ENCODE peak calls at places on chromosomes 1 and 21, in ten cellular contexts. One of them, this sample, is unnamed.

GRCh38 chr1:240242601-240243144 is 151.0 kb downstream of the FMN2 start:
- DNase-seq in fibroblast of lung: peak; percentile 50
- DNase-seq in SK-MEL-5: peak; percentile 10
- DNase-seq in stimulated activated CD4-positive, alpha-beta T cell treated with anti-CD3 and anti-CD28 coated beads, Interleukin-4, amount 100 ng/mL, for 24 hours: no peak
- DNase-seq in psoas muscle: no peak
- DNase-seq in Caki2: no peak
- DNase-seq in NCI-H510A treated with DMSO at 0.1 percent for 48 hours: no peak
- DNase-seq in activated CD8-positive, alpha-beta memory T cell treated with anti-CD3 and anti-CD28 coated beads, Interleukin-2, amount 50 U/mL, for 48 hours: no peak
- DNase-seq in activated naive CD8-positive, alpha-beta T cell treated with anti-CD3 and anti-CD28 coated beads, Interleukin-2, amount 50 U/mL, for 24 hours: no peak
- DNase-seq in kidney tubule cell: no peak
- DNase-seq in this sample: peak; percentile 25

GRCh38 chr21:40605094-40605493 is 241.9 kb downstream of the DSCAM start:
- DNase-seq in fibroblast of lung: no peak
- DNase-seq in SK-MEL-5: no peak
- DNase-seq in stimulated activated CD4-positive, alpha-beta T cell treated with anti-CD3 and anti-CD28 coated beads, Interleukin-4, amount 100 ng/mL, for 24 hours: no peak
- DNase-seq in psoas muscle: no peak
- DNase-seq in Caki2: no peak
- DNase-seq in NCI-H510A treated with DMSO at 0.1 percent for 48 hours: no peak
- DNase-seq in activated CD8-positive, alpha-beta memory T cell treated with anti-CD3 and anti-CD28 coated beads, Interleukin-2, amount 50 U/mL, for 48 hours: no peak
- DNase-seq in activated naive CD8-positive, alpha-beta T cell treated with anti-CD3 and anti-CD28 coated beads, Interleukin-2, amount 50 U/mL, for 24 hours: no peak
- DNase-seq in kidney tubule cell: no peak
- DNase-seq in this sample: no peak

GRCh38 chr1:161367684-161368398 is at the start of gene CFAP126:
- DNase-seq in fibroblast of lung: peak; percentile 62
- DNase-seq in SK-MEL-5: peak; percentile 90
- DNase-seq in stimulated activated CD4-positive, alpha-beta T cell treated with anti-CD3 and anti-CD28 coated beads, Interleukin-4, amount 100 ng/mL, for 24 hours: peak; percentile 31
- DNase-seq in psoas muscle: peak; percentile 65
- DNase-seq in Caki2: peak; percentile 78
- DNase-seq in NCI-H510A treated with DMSO at 0.1 percent for 48 hours: peak; percentile 52
- DNase-seq in activated CD8-positive, alpha-beta memory T cell treated with anti-CD3 and anti-CD28 coated beads, Interleukin-2, amount 50 U/mL, for 48 hours: no peak
- DNase-seq in activated naive CD8-positive, alpha-beta T cell treated with anti-CD3 and anti-CD28 coated beads, Interleukin-2, amount 50 U/mL, for 24 hours: no peak
- DNase-seq in kidney tubule cell: peak; percentile 88
- DNase-seq in this sample: peak; percentile 27

GRCh38 chr1:168555521-168556046 is 11.8 kb upstream of the XCL2 start:
- DNase-seq in fibroblast of lung: no peak
- DNase-seq in SK-MEL-5: no peak
- DNase-seq in stimulated activated CD4-positive, alpha-beta T cell treated with anti-CD3 and anti-CD28 coated beads, Interleukin-4, amount 100 ng/mL, for 24 hours: no peak
- DNase-seq in psoas muscle: no peak
- DNase-seq in Caki2: no peak
- DNase-seq in NCI-H510A treated with DMSO at 0.1 percent for 48 hours: no peak
- DNase-seq in activated CD8-positive, alpha-beta memory T cell treated with anti-CD3 and anti-CD28 coated beads, Interleukin-2, amount 50 U/mL, for 48 hours: no peak
- DNase-seq in activated naive CD8-positive, alpha-beta T cell treated with anti-CD3 and anti-CD28 coated beads, Interleukin-2, amount 50 U/mL, for 24 hours: no peak
- DNase-seq in kidney tubule cell: no peak
- DNase-seq in this sample: no peak

GRCh38 chr1:2543543-2544092 is 12.6 kb upstream of the TNFRSF14 start:
- DNase-seq in fibroblast of lung: peak; percentile 37
- DNase-seq in SK-MEL-5: no peak
- DNase-seq in stimulated activated CD4-positive, alpha-beta T cell treated with anti-CD3 and anti-CD28 coated beads, Interleukin-4, amount 100 ng/mL, for 24 hours: no peak
- DNase-seq in psoas muscle: no peak
- DNase-seq in Caki2: no peak
- DNase-seq in NCI-H510A treated with DMSO at 0.1 percent for 48 hours: peak; percentile 51
- DNase-seq in activated CD8-positive, alpha-beta memory T cell treated with anti-CD3 and anti-CD28 coated beads, Interleukin-2, amount 50 U/mL, for 48 hours: no peak
- DNase-seq in activated naive CD8-positive, alpha-beta T cell treated with anti-CD3 and anti-CD28 coated beads, Interleukin-2, amount 50 U/mL, for 24 hours: no peak
- DNase-seq in kidney tubule cell: no peak
- DNase-seq in this sample: peak; percentile 74

GRCh38 chr21:44567481-44568171 is 5.9 kb upstream of the KRTAP10-4 start:
- DNase-seq in fibroblast of lung: no peak
- DNase-seq in SK-MEL-5: no peak
- DNase-seq in stimulated activated CD4-positive, alpha-beta T cell treated with anti-CD3 and anti-CD28 coated beads, Interleukin-4, amount 100 ng/mL, for 24 hours: no peak
- DNase-seq in psoas muscle: no peak
- DNase-seq in Caki2: no peak
- DNase-seq in NCI-H510A treated with DMSO at 0.1 percent for 48 hours: no peak
- DNase-seq in activated CD8-positive, alpha-beta memory T cell treated with anti-CD3 and anti-CD28 coated beads, Interleukin-2, amount 50 U/mL, for 48 hours: no peak
- DNase-seq in activated naive CD8-positive, alpha-beta T cell treated with anti-CD3 and anti-CD28 coated beads, Interleukin-2, amount 50 U/mL, for 24 hours: no peak
- DNase-seq in kidney tubule cell: no peak
- DNase-seq in this sample: no peak

GRCh38 chr1:219544163-219544846 is 68.6 kb downstream of the ZC3H11B start:
- DNase-seq in fibroblast of lung: peak; percentile 18
- DNase-seq in SK-MEL-5: peak; percentile 16
- DNase-seq in stimulated activated CD4-positive, alpha-beta T cell treated with anti-CD3 and anti-CD28 coated beads, Interleukin-4, amount 100 ng/mL, for 24 hours: no peak
- DNase-seq in psoas muscle: no peak
- DNase-seq in Caki2: no peak
- DNase-seq in NCI-H510A treated with DMSO at 0.1 percent for 48 hours: no peak
- DNase-seq in activated CD8-positive, alpha-beta memory T cell treated with anti-CD3 and anti-CD28 coated beads, Interleukin-2, amount 50 U/mL, for 48 hours: no peak
- DNase-seq in activated naive CD8-positive, alpha-beta T cell treated with anti-CD3 and anti-CD28 coated beads, Interleukin-2, amount 50 U/mL, for 24 hours: no peak
- DNase-seq in kidney tubule cell: no peak
- DNase-seq in this sample: no peak

GRCh38 chr1:154431586-154432373 is 26.6 kb downstream of the IL6R start:
- DNase-seq in fibroblast of lung: peak; percentile 95
- DNase-seq in SK-MEL-5: peak; percentile 75
- DNase-seq in stimulated activated CD4-positive, alpha-beta T cell treated with anti-CD3 and anti-CD28 coated beads, Interleukin-4, amount 100 ng/mL, for 24 hours: peak; percentile 74
- DNase-seq in psoas muscle: peak; percentile 81
- DNase-seq in Caki2: peak; percentile 88
- DNase-seq in NCI-H510A treated with DMSO at 0.1 percent for 48 hours: no peak
- DNase-seq in activated CD8-positive, alpha-beta memory T cell treated with anti-CD3 and anti-CD28 coated beads, Interleukin-2, amount 50 U/mL, for 48 hours: no peak
- DNase-seq in activated naive CD8-positive, alpha-beta T cell treated with anti-CD3 and anti-CD28 coated beads, Interleukin-2, amount 50 U/mL, for 24 hours: peak; percentile 44
- DNase-seq in kidney tubule cell: peak; percentile 98
- DNase-seq in this sample: peak; percentile 74

GRCh38 chr1:16393255-16394177 is 26.5 kb downstream of the SZRD1 start:
- DNase-seq in fibroblast of lung: no peak
- DNase-seq in SK-MEL-5: no peak
- DNase-seq in stimulated activated CD4-positive, alpha-beta T cell treated with anti-CD3 and anti-CD28 coated beads, Interleukin-4, amount 100 ng/mL, for 24 hours: no peak
- DNase-seq in psoas muscle: peak; percentile 67
- DNase-seq in Caki2: no peak
- DNase-seq in NCI-H510A treated with DMSO at 0.1 percent for 48 hours: no peak
- DNase-seq in activated CD8-positive, alpha-beta memory T cell treated with anti-CD3 and anti-CD28 coated beads, Interleukin-2, amount 50 U/mL, for 48 hours: no peak
- DNase-seq in activated naive CD8-positive, alpha-beta T cell treated with anti-CD3 and anti-CD28 coated beads, Interleukin-2, amount 50 U/mL, for 24 hours: no peak
- DNase-seq in kidney tubule cell: no peak
- DNase-seq in this sample: no peak

GRCh38 chr1:170707959-170708666 is 44.2 kb downstream of the PRRX1 start:
- DNase-seq in fibroblast of lung: peak; percentile 95
- DNase-seq in SK-MEL-5: peak; percentile 32
- DNase-seq in stimulated activated CD4-positive, alpha-beta T cell treated with anti-CD3 and anti-CD28 coated beads, Interleukin-4, amount 100 ng/mL, for 24 hours: no peak
- DNase-seq in psoas muscle: no peak
- DNase-seq in Caki2: peak; percentile 75
- DNase-seq in NCI-H510A treated with DMSO at 0.1 percent for 48 hours: no peak
- DNase-seq in activated CD8-positive, alpha-beta memory T cell treated with anti-CD3 and anti-CD28 coated beads, Interleukin-2, amount 50 U/mL, for 48 hours: no peak
- DNase-seq in activated naive CD8-positive, alpha-beta T cell treated with anti-CD3 and anti-CD28 coated beads, Interleukin-2, amount 50 U/mL, for 24 hours: no peak
- DNase-seq in kidney tubule cell: peak; percentile 95
- DNase-seq in this sample: peak; percentile 9

GRCh38 chr1:46224966-46225365 is 21.8 kb downstream of the LURAP1 start:
- DNase-seq in fibroblast of lung: no peak
- DNase-seq in SK-MEL-5: no peak
- DNase-seq in stimulated activated CD4-positive, alpha-beta T cell treated with anti-CD3 and anti-CD28 coated beads, Interleukin-4, amount 100 ng/mL, for 24 hours: no peak
- DNase-seq in psoas muscle: no peak
- DNase-seq in Caki2: no peak
- DNase-seq in NCI-H510A treated with DMSO at 0.1 percent for 48 hours: no peak
- DNase-seq in activated CD8-positive, alpha-beta memory T cell treated with anti-CD3 and anti-CD28 coated beads, Interleukin-2, amount 50 U/mL, for 48 hours: no peak
- DNase-seq in activated naive CD8-positive, alpha-beta T cell treated with anti-CD3 and anti-CD28 coated beads, Interleukin-2, amount 50 U/mL, for 24 hours: no peak
- DNase-seq in kidney tubule cell: no peak
- DNase-seq in this sample: peak; percentile 65

GRCh38 chr1:238681021-238681420 is 705.3 kb upstream of the CHRM3 start:
- DNase-seq in fibroblast of lung: peak; percentile 63
- DNase-seq in SK-MEL-5: no peak
- DNase-seq in stimulated activated CD4-positive, alpha-beta T cell treated with anti-CD3 and anti-CD28 coated beads, Interleukin-4, amount 100 ng/mL, for 24 hours: no peak
- DNase-seq in psoas muscle: no peak
- DNase-seq in Caki2: no peak
- DNase-seq in NCI-H510A treated with DMSO at 0.1 percent for 48 hours: no peak
- DNase-seq in activated CD8-positive, alpha-beta memory T cell treated with anti-CD3 and anti-CD28 coated beads, Interleukin-2, amount 50 U/mL, for 48 hours: no peak
- DNase-seq in activated naive CD8-positive, alpha-beta T cell treated with anti-CD3 and anti-CD28 coated beads, Interleukin-2, amount 50 U/mL, for 24 hours: no peak
- DNase-seq in kidney tubule cell: no peak
- DNase-seq in this sample: no peak

GRCh38 chr21:38297193-38297592 is 40.4 kb downstream of the KCNJ15 start:
- DNase-seq in fibroblast of lung: peak; percentile 58
- DNase-seq in SK-MEL-5: no peak
- DNase-seq in stimulated activated CD4-positive, alpha-beta T cell treated with anti-CD3 and anti-CD28 coated beads, Interleukin-4, amount 100 ng/mL, for 24 hours: no peak
- DNase-seq in psoas muscle: no peak
- DNase-seq in Caki2: no peak
- DNase-seq in NCI-H510A treated with DMSO at 0.1 percent for 48 hours: peak; percentile 18
- DNase-seq in activated CD8-positive, alpha-beta memory T cell treated with anti-CD3 and anti-CD28 coated beads, Interleukin-2, amount 50 U/mL, for 48 hours: no peak
- DNase-seq in activated naive CD8-positive, alpha-beta T cell treated with anti-CD3 and anti-CD28 coated beads, Interleukin-2, amount 50 U/mL, for 24 hours: no peak
- DNase-seq in kidney tubule cell: no peak
- DNase-seq in this sample: peak; percentile 56

GRCh38 chr1:7408771-7409150 is 362.3 kb upstream of the VAMP3 start:
- DNase-seq in fibroblast of lung: no peak
- DNase-seq in SK-MEL-5: no peak
- DNase-seq in stimulated activated CD4-positive, alpha-beta T cell treated with anti-CD3 and anti-CD28 coated beads, Interleukin-4, amount 100 ng/mL, for 24 hours: no peak
- DNase-seq in psoas muscle: no peak
- DNase-seq in Caki2: no peak
- DNase-seq in NCI-H510A treated with DMSO at 0.1 percent for 48 hours: no peak
- DNase-seq in activated CD8-positive, alpha-beta memory T cell treated with anti-CD3 and anti-CD28 coated beads, Interleukin-2, amount 50 U/mL, for 48 hours: peak; percentile 30
- DNase-seq in activated naive CD8-positive, alpha-beta T cell treated with anti-CD3 and anti-CD28 coated beads, Interleukin-2, amount 50 U/mL, for 24 hours: no peak
- DNase-seq in kidney tubule cell: no peak
- DNase-seq in this sample: no peak

GRCh38 chr1:2555634-2556276 is 416 bp upstream of the TNFRSF14 start:
- DNase-seq in fibroblast of lung: peak; percentile 49
- DNase-seq in SK-MEL-5: peak; percentile 97
- DNase-seq in stimulated activated CD4-positive, alpha-beta T cell treated with anti-CD3 and anti-CD28 coated beads, Interleukin-4, amount 100 ng/mL, for 24 hours: peak; percentile 78
- DNase-seq in psoas muscle: peak; percentile 87
- DNase-seq in Caki2: no peak
- DNase-seq in NCI-H510A treated with DMSO at 0.1 percent for 48 hours: no peak
- DNase-seq in activated CD8-positive, alpha-beta memory T cell treated with anti-CD3 and anti-CD28 coated beads, Interleukin-2, amount 50 U/mL, for 48 hours: peak; percentile 88
- DNase-seq in activated naive CD8-positive, alpha-beta T cell treated with anti-CD3 and anti-CD28 coated beads, Interleukin-2, amount 50 U/mL, for 24 hours: peak; percentile 86
- DNase-seq in kidney tubule cell: peak; percentile 52
- DNase-seq in this sample: no peak

GRCh38 chr1:18256318-18257235 is 149.0 kb downstream of the IGSF21 start:
- DNase-seq in fibroblast of lung: peak; percentile 2
- DNase-seq in SK-MEL-5: peak; percentile 8
- DNase-seq in stimulated activated CD4-positive, alpha-beta T cell treated with anti-CD3 and anti-CD28 coated beads, Interleukin-4, amount 100 ng/mL, for 24 hours: peak; percentile 6
- DNase-seq in psoas muscle: no peak
- DNase-seq in Caki2: peak; percentile 33
- DNase-seq in NCI-H510A treated with DMSO at 0.1 percent for 48 hours: no peak
- DNase-seq in activated CD8-positive, alpha-beta memory T cell treated with anti-CD3 and anti-CD28 coated beads, Interleukin-2, amount 50 U/mL, for 48 hours: peak; percentile 63
- DNase-seq in activated naive CD8-positive, alpha-beta T cell treated with anti-CD3 and anti-CD28 coated beads, Interleukin-2, amount 50 U/mL, for 24 hours: peak; percentile 26
- DNase-seq in kidney tubule cell: peak; percentile 41
- DNase-seq in this sample: peak; percentile 79

GRCh38 chr1:40315795-40316594 is 1.1 kb downstream of the COL9A2 start:
- DNase-seq in fibroblast of lung: no peak
- DNase-seq in SK-MEL-5: no peak
- DNase-seq in stimulated activated CD4-positive, alpha-beta T cell treated with anti-CD3 and anti-CD28 coated beads, Interleukin-4, amount 100 ng/mL, for 24 hours: peak; percentile 22
- DNase-seq in psoas muscle: no peak
- DNase-seq in Caki2: no peak
- DNase-seq in NCI-H510A treated with DMSO at 0.1 percent for 48 hours: peak; percentile 94
- DNase-seq in activated CD8-positive, alpha-beta memory T cell treated with anti-CD3 and anti-CD28 coated beads, Interleukin-2, amount 50 U/mL, for 48 hours: peak; percentile 73
- DNase-seq in activated naive CD8-positive, alpha-beta T cell treated with anti-CD3 and anti-CD28 coated beads, Interleukin-2, amount 50 U/mL, for 24 hours: peak; percentile 37
- DNase-seq in kidney tubule cell: no peak
- DNase-seq in this sample: peak; percentile 26

GRCh38 chr1:65075123-65075976 is 72.7 kb upstream of the AK4 start:
- DNase-seq in fibroblast of lung: peak; percentile 76
- DNase-seq in SK-MEL-5: peak; percentile 76
- DNase-seq in stimulated activated CD4-positive, alpha-beta T cell treated with anti-CD3 and anti-CD28 coated beads, Interleukin-4, amount 100 ng/mL, for 24 hours: peak; percentile 71
- DNase-seq in psoas muscle: no peak
- DNase-seq in Caki2: peak; percentile 39
- DNase-seq in NCI-H510A treated with DMSO at 0.1 percent for 48 hours: peak; percentile 87
- DNase-seq in activated CD8-positive, alpha-beta memory T cell treated with anti-CD3 and anti-CD28 coated beads, Interleukin-2, amount 50 U/mL, for 48 hours: peak; percentile 61
- DNase-seq in activated naive CD8-positive, alpha-beta T cell treated with anti-CD3 and anti-CD28 coated beads, Interleukin-2, amount 50 U/mL, for 24 hours: peak; percentile 59
- DNase-seq in kidney tubule cell: peak; percentile 64
- DNase-seq in this sample: peak; percentile 79

GRCh38 chr1:117127840-117128239 is 6.3 kb upstream of the TRIM45 start:
- DNase-seq in fibroblast of lung: no peak
- DNase-seq in SK-MEL-5: no peak
- DNase-seq in stimulated activated CD4-positive, alpha-beta T cell treated with anti-CD3 and anti-CD28 coated beads, Interleukin-4, amount 100 ng/mL, for 24 hours: no peak
- DNase-seq in psoas muscle: no peak
- DNase-seq in Caki2: no peak
- DNase-seq in NCI-H510A treated with DMSO at 0.1 percent for 48 hours: peak; percentile 70
- DNase-seq in activated CD8-positive, alpha-beta memory T cell treated with anti-CD3 and anti-CD28 coated beads, Interleukin-2, amount 50 U/mL, for 48 hours: no peak
- DNase-seq in activated naive CD8-positive, alpha-beta T cell treated with anti-CD3 and anti-CD28 coated beads, Interleukin-2, amount 50 U/mL, for 24 hours: no peak
- DNase-seq in kidney tubule cell: no peak
- DNase-seq in this sample: no peak

GRCh38 chr1:75174031-75174760 is 40.0 kb downstream of the LHX8 start:
- DNase-seq in fibroblast of lung: no peak
- DNase-seq in SK-MEL-5: no peak
- DNase-seq in stimulated activated CD4-positive, alpha-beta T cell treated with anti-CD3 and anti-CD28 coated beads, Interleukin-4, amount 100 ng/mL, for 24 hours: no peak
- DNase-seq in psoas muscle: no peak
- DNase-seq in Caki2: no peak
- DNase-seq in NCI-H510A treated with DMSO at 0.1 percent for 48 hours: no peak
- DNase-seq in activated CD8-positive, alpha-beta memory T cell treated with anti-CD3 and anti-CD28 coated beads, Interleukin-2, amount 50 U/mL, for 48 hours: no peak
- DNase-seq in activated naive CD8-positive, alpha-beta T cell treated with anti-CD3 and anti-CD28 coated beads, Interleukin-2, amount 50 U/mL, for 24 hours: no peak
- DNase-seq in kidney tubule cell: peak; percentile 10
- DNase-seq in this sample: no peak

GRCh38 chr1:17668638-17669175 is 86.4 kb upstream of the ACTL8 start:
- DNase-seq in fibroblast of lung: no peak
- DNase-seq in SK-MEL-5: no peak
- DNase-seq in stimulated activated CD4-positive, alpha-beta T cell treated with anti-CD3 and anti-CD28 coated beads, Interleukin-4, amount 100 ng/mL, for 24 hours: no peak
- DNase-seq in psoas muscle: no peak
- DNase-seq in Caki2: no peak
- DNase-seq in NCI-H510A treated with DMSO at 0.1 percent for 48 hours: no peak
- DNase-seq in activated CD8-positive, alpha-beta memory T cell treated with anti-CD3 and anti-CD28 coated beads, Interleukin-2, amount 50 U/mL, for 48 hours: no peak
- DNase-seq in activated naive CD8-positive, alpha-beta T cell treated with anti-CD3 and anti-CD28 coated beads, Interleukin-2, amount 50 U/mL, for 24 hours: no peak
- DNase-seq in kidney tubule cell: no peak
- DNase-seq in this sample: no peak

GRCh38 chr21:36847189-36847588 is 119.3 kb downstream of the HLCS start:
- DNase-seq in fibroblast of lung: peak; percentile 79
- DNase-seq in SK-MEL-5: peak; percentile 17
- DNase-seq in stimulated activated CD4-positive, alpha-beta T cell treated with anti-CD3 and anti-CD28 coated beads, Interleukin-4, amount 100 ng/mL, for 24 hours: no peak
- DNase-seq in psoas muscle: no peak
- DNase-seq in Caki2: peak; percentile 49
- DNase-seq in NCI-H510A treated with DMSO at 0.1 percent for 48 hours: no peak
- DNase-seq in activated CD8-positive, alpha-beta memory T cell treated with anti-CD3 and anti-CD28 coated beads, Interleukin-2, amount 50 U/mL, for 48 hours: no peak
- DNase-seq in activated naive CD8-positive, alpha-beta T cell treated with anti-CD3 and anti-CD28 coated beads, Interleukin-2, amount 50 U/mL, for 24 hours: no peak
- DNase-seq in kidney tubule cell: peak; percentile 78
- DNase-seq in this sample: no peak

GRCh38 chr1:208654241-208654640 is 410.1 kb upstream of the PLXNA2 start:
- DNase-seq in fibroblast of lung: peak; percentile 11
- DNase-seq in SK-MEL-5: peak; percentile 60
- DNase-seq in stimulated activated CD4-positive, alpha-beta T cell treated with anti-CD3 and anti-CD28 coated beads, Interleukin-4, amount 100 ng/mL, for 24 hours: no peak
- DNase-seq in psoas muscle: no peak
- DNase-seq in Caki2: peak; percentile 9
- DNase-seq in NCI-H510A treated with DMSO at 0.1 percent for 48 hours: no peak
- DNase-seq in activated CD8-positive, alpha-beta memory T cell treated with anti-CD3 and anti-CD28 coated beads, Interleukin-2, amount 50 U/mL, for 48 hours: no peak
- DNase-seq in activated naive CD8-positive, alpha-beta T cell treated with anti-CD3 and anti-CD28 coated beads, Interleukin-2, amount 50 U/mL, for 24 hours: no peak
- DNase-seq in kidney tubule cell: peak; percentile 27
- DNase-seq in this sample: peak; percentile 75

GRCh38 chr1:119947468-119947867 is 51.2 kb upstream of the ADAM30 start:
- DNase-seq in fibroblast of lung: peak; percentile 81
- DNase-seq in SK-MEL-5: no peak
- DNase-seq in stimulated activated CD4-positive, alpha-beta T cell treated with anti-CD3 and anti-CD28 coated beads, Interleukin-4, amount 100 ng/mL, for 24 hours: no peak
- DNase-seq in psoas muscle: no peak
- DNase-seq in Caki2: no peak
- DNase-seq in NCI-H510A treated with DMSO at 0.1 percent for 48 hours: no peak
- DNase-seq in activated CD8-positive, alpha-beta memory T cell treated with anti-CD3 and anti-CD28 coated beads, Interleukin-2, amount 50 U/mL, for 48 hours: no peak
- DNase-seq in activated naive CD8-positive, alpha-beta T cell treated with anti-CD3 and anti-CD28 coated beads, Interleukin-2, amount 50 U/mL, for 24 hours: no peak
- DNase-seq in kidney tubule cell: no peak
- DNase-seq in this sample: no peak

GRCh38 chr21:42236693-42237092 is 17.8 kb downstream of the ABCG1 start:
- DNase-seq in fibroblast of lung: no peak
- DNase-seq in SK-MEL-5: no peak
- DNase-seq in stimulated activated CD4-positive, alpha-beta T cell treated with anti-CD3 and anti-CD28 coated beads, Interleukin-4, amount 100 ng/mL, for 24 hours: no peak
- DNase-seq in psoas muscle: peak; percentile 10
- DNase-seq in Caki2: no peak
- DNase-seq in NCI-H510A treated with DMSO at 0.1 percent for 48 hours: no peak
- DNase-seq in activated CD8-positive, alpha-beta memory T cell treated with anti-CD3 and anti-CD28 coated beads, Interleukin-2, amount 50 U/mL, for 48 hours: no peak
- DNase-seq in activated naive CD8-positive, alpha-beta T cell treated with anti-CD3 and anti-CD28 coated beads, Interleukin-2, amount 50 U/mL, for 24 hours: no peak
- DNase-seq in kidney tubule cell: no peak
- DNase-seq in this sample: no peak

GRCh38 chr1:208093754-208094719 is 150.1 kb downstream of the PLXNA2 start:
- DNase-seq in fibroblast of lung: peak; percentile 63
- DNase-seq in SK-MEL-5: peak; percentile 82
- DNase-seq in stimulated activated CD4-positive, alpha-beta T cell treated with anti-CD3 and anti-CD28 coated beads, Interleukin-4, amount 100 ng/mL, for 24 hours: peak; percentile 57
- DNase-seq in psoas muscle: peak; percentile 80
- DNase-seq in Caki2: peak; percentile 31
- DNase-seq in NCI-H510A treated with DMSO at 0.1 percent for 48 hours: peak; percentile 20
- DNase-seq in activated CD8-positive, alpha-beta memory T cell treated with anti-CD3 and anti-CD28 coated beads, Interleukin-2, amount 50 U/mL, for 48 hours: peak; percentile 84
- DNase-seq in activated naive CD8-positive, alpha-beta T cell treated with anti-CD3 and anti-CD28 coated beads, Interleukin-2, amount 50 U/mL, for 24 hours: peak; percentile 74
- DNase-seq in kidney tubule cell: peak; percentile 71
- DNase-seq in this sample: peak; percentile 81

GRCh38 chr1:6700853-6701436 is 671 bp downstream of the DNAJC11 start:
- DNase-seq in fibroblast of lung: no peak
- DNase-seq in SK-MEL-5: peak; percentile 3
- DNase-seq in stimulated activated CD4-positive, alpha-beta T cell treated with anti-CD3 and anti-CD28 coated beads, Interleukin-4, amount 100 ng/mL, for 24 hours: no peak
- DNase-seq in psoas muscle: no peak
- DNase-seq in Caki2: no peak
- DNase-seq in NCI-H510A treated with DMSO at 0.1 percent for 48 hours: no peak
- DNase-seq in activated CD8-positive, alpha-beta memory T cell treated with anti-CD3 and anti-CD28 coated beads, Interleukin-2, amount 50 U/mL, for 48 hours: no peak
- DNase-seq in activated naive CD8-positive, alpha-beta T cell treated with anti-CD3 and anti-CD28 coated beads, Interleukin-2, amount 50 U/mL, for 24 hours: no peak
- DNase-seq in kidney tubule cell: no peak
- DNase-seq in this sample: peak; percentile 20

GRCh38 chr1:204435246-204435885 is 23.7 kb upstream of the PPP1R15B start:
- DNase-seq in fibroblast of lung: peak; percentile 82
- DNase-seq in SK-MEL-5: no peak
- DNase-seq in stimulated activated CD4-positive, alpha-beta T cell treated with anti-CD3 and anti-CD28 coated beads, Interleukin-4, amount 100 ng/mL, for 24 hours: no peak
- DNase-seq in psoas muscle: no peak
- DNase-seq in Caki2: no peak
- DNase-seq in NCI-H510A treated with DMSO at 0.1 percent for 48 hours: no peak
- DNase-seq in activated CD8-positive, alpha-beta memory T cell treated with anti-CD3 and anti-CD28 coated beads, Interleukin-2, amount 50 U/mL, for 48 hours: no peak
- DNase-seq in activated naive CD8-positive, alpha-beta T cell treated with anti-CD3 and anti-CD28 coated beads, Interleukin-2, amount 50 U/mL, for 24 hours: no peak
- DNase-seq in kidney tubule cell: no peak
- DNase-seq in this sample: no peak